ENCODE peak calls at places on chromosome 14, in eight cellular contexts. Y is astrocyte of the spinal cord, L is AG09309, F is adrenal gland, U is endothelial cell of umbilical vein, Z is mesothelial cell of epicardium, P is fibroblast of mammary gland, X is progenitor cell of endocrine pancreas. C is an unnamed sample.

GRCh38 chr14:104639889-104640548 is 35.4 kb upstream of the TMEM179 start:
- DNase-seq in Y (peak), L (no peak), F (peak), U (peak), Z (peak), P (peak), X (peak), C (peak)

GRCh38 chr14:68977741-68978549 is 1.2 kb downstream of the ACTN1 start:
- DNase-seq in Y (peak), L (peak), F (peak), U (peak), Z (no peak), P (peak), X (peak), C (peak)

GRCh38 chr14:99747167-99747566 is 46.0 kb upstream of the EML1 start:
- DNase-seq in Y (no peak), L (no peak), F (no peak), U (no peak), Z (no peak), P (no peak), X (no peak), C (no peak)

GRCh38 chr14:72402429-72402772 is 470.2 kb downstream of the RGS6 start:
- DNase-seq in Y (no peak), L (no peak), F (no peak), U (no peak), Z (no peak), P (no peak), X (no peak), C (no peak)

GRCh38 chr14:91114079-91115065 is 499 bp downstream of the DGLUCY start:
- DNase-seq in Y (peak), L (no peak), F (peak), U (peak), Z (no peak), P (peak), X (peak), C (peak)

GRCh38 chr14:64723691-64724577 is 19.7 kb downstream of the PLEKHG3 start:
- DNase-seq in Y (no peak), L (no peak), F (no peak), U (no peak), Z (no peak), P (peak), X (no peak), C (no peak)

GRCh38 chr14:92144708-92145107 is 22.9 kb downstream of the CPSF2 start:
- DNase-seq in Y (peak), L (no peak), F (no peak), U (no peak), Z (no peak), P (no peak), X (no peak), C (no peak)

GRCh38 chr14:22380511-22381455 is 208.2 kb downstream of the DAD1 start:
- DNase-seq in Y (peak), L (no peak), F (no peak), U (no peak), Z (no peak), P (peak), X (no peak), C (no peak)

GRCh38 chr14:99724939-99725773 is 41.1 kb downstream of the CYP46A1 start:
- DNase-seq in Y (no peak), L (no peak), F (no peak), U (no peak), Z (no peak), P (no peak), X (peak), C (no peak)

GRCh38 chr14:76777721-76778120 is 16.5 kb downstream of the VASH1 start:
- DNase-seq in Y (no peak), L (no peak), F (no peak), U (no peak), Z (no peak), P (no peak), X (no peak), C (no peak)

GRCh38 chr14:104582005-104582404 is 2.4 kb downstream of the C14orf180 start:
- DNase-seq in Y (no peak), L (no peak), F (no peak), U (no peak), Z (no peak), P (no peak), X (no peak), C (no peak)

GRCh38 chr14:84003316-84003715 is 1526.6 kb upstream of the FLRT2 start:
- DNase-seq in Y (no peak), L (no peak), F (no peak), U (peak), Z (no peak), P (no peak), X (no peak), C (no peak)

DNA sequence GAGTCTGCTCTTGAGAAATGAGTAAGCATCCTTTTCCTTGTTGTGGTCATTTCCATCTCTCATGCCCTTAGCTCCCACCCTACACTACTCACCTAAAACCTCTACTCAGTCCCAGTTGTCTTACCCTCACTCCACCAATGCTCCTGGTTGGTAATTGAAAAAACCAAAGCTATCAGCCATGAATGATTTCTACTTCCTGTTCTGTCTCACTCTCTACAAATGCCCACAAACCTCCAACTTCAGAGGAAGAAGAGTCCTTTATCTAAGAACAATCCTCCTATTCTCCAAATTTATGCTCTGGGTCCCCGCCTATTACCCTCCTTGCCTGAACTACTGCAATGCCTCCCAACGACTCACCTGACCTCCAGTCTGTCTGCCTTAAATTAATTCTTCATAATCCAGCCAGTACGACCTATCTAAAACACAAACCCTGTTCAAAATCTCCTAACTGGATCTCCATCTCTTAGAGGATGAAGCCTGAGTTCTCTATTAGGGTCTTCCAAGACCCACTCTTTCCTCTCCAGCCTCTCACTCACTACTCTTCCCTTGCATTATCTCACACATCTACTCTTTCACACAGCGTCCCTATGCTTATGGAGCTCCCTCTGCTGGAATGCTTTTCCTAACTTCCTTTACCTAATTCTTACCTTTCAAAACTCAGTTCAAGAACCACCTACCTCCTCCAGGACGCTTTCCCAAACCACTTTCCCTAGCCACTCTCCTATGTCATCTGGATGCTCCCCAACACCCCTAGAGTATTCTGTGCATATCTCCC is 2.2 kb downstream of the DHRS1 start:
- DNase-seq in Y (no peak), L (no peak), F (no peak), U (peak), Z (no peak), P (peak), X (no peak), C (no peak)
- TF ChIP-seq CTCF in Y (peak), L (peak), F (no peak), U (peak), Z (no peak), P (peak), X (peak), C (peak)

DNA sequence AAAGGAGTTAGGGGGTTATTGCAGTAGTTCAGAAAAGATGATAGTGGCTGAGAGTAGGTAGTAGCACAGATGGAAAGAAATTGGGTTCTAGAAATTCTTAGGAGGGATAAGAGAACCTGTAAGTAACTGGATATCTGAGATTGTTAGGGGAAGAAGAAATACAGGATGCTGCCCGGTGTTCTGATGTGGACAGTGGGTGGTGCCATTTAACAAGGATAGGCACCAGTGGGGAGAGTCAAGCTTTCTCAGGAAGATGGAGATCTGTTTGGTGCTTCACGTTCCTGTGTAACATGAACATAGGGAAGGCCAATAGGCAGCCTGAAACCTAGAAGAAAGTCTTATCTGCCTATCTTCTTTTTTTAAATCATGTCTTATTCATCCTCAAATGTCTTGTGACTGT is 245.9 kb downstream of the NPAS3 start:
- DNase-seq in Y (peak), L (no peak), F (peak), U (peak), Z (no peak), P (peak), X (no peak), C (no peak)
- TF ChIP-seq CTCF in Y (peak), L (no peak), F (no peak), U (no peak), Z (no peak), P (peak), X (no peak), C (peak)

GRCh38 chr14:102985665-102986064 is 63.2 kb downstream of the AMN start:
- DNase-seq in Y (no peak), L (no peak), F (no peak), U (no peak), Z (no peak), P (no peak), X (no peak), C (no peak)

GRCh38 chr14:102983496-102983895 is 61.0 kb downstream of the AMN start:
- DNase-seq in Y (no peak), L (no peak), F (no peak), U (no peak), Z (no peak), P (no peak), X (no peak), C (no peak)

GRCh38 chr14:102980409-102980810 is 57.9 kb downstream of the AMN start:
- DNase-seq in Y (no peak), L (peak), F (no peak), U (no peak), Z (no peak), P (peak), X (no peak), C (no peak)

GRCh38 chr14:102984336-102985102 is 62.1 kb downstream of the AMN start:
- DNase-seq in Y (no peak), L (no peak), F (no peak), U (no peak), Z (no peak), P (no peak), X (no peak), C (no peak)

GRCh38 chr14:102982852-102983470 is 60.5 kb downstream of the AMN start:
- DNase-seq in Y (no peak), L (no peak), F (no peak), U (no peak), Z (no peak), P (no peak), X (no peak), C (no peak)
- TF ChIP-seq CTCF in Y (no peak), L (no peak), F (no peak), U (no peak), Z (no peak), P (no peak), X (no peak), C (no peak)

GRCh38 chr14:70096866-70097265 is 91.9 kb downstream of the SLC8A3 start:
- DNase-seq in Y (no peak), L (no peak), F (peak), U (peak), Z (no peak), P (peak), X (no peak), C (no peak)
- TF ChIP-seq CTCF in Y (peak), L (no peak), F (no peak), U (peak), Z (no peak), P (peak), X (peak), C (no peak)

GRCh38 chr14:50668008-50668851 is at the start of gene SAV1:
- DNase-seq in Y (peak), L (peak), F (peak), U (peak), Z (peak), P (peak), X (peak), C (peak)
- TF ChIP-seq CTCF in Y (no peak), L (no peak), F (no peak), U (no peak), Z (no peak), P (no peak), X (peak), C (no peak)

GRCh38 chr14:55846852-55847471 is 267.0 kb downstream of the KTN1 start:
- DNase-seq in Y (peak), L (peak), F (peak), U (no peak), Z (no peak), P (peak), X (no peak), C (no peak)

GRCh38 chr14:55845963-55846851 is 266.2 kb downstream of the KTN1 start:
- DNase-seq in Y (no peak), L (no peak), F (no peak), U (no peak), Z (no peak), P (peak), X (no peak), C (no peak)

GRCh38 chr14:55841625-55842024 is 261.6 kb downstream of the KTN1 start:
- DNase-seq in Y (no peak), L (no peak), F (no peak), U (no peak), Z (no peak), P (no peak), X (no peak), C (no peak)

GRCh38 chr14:55840821-55841220 is 260.8 kb downstream of the KTN1 start:
- DNase-seq in Y (no peak), L (no peak), F (no peak), U (no peak), Z (no peak), P (no peak), X (no peak), C (no peak)

DNA sequence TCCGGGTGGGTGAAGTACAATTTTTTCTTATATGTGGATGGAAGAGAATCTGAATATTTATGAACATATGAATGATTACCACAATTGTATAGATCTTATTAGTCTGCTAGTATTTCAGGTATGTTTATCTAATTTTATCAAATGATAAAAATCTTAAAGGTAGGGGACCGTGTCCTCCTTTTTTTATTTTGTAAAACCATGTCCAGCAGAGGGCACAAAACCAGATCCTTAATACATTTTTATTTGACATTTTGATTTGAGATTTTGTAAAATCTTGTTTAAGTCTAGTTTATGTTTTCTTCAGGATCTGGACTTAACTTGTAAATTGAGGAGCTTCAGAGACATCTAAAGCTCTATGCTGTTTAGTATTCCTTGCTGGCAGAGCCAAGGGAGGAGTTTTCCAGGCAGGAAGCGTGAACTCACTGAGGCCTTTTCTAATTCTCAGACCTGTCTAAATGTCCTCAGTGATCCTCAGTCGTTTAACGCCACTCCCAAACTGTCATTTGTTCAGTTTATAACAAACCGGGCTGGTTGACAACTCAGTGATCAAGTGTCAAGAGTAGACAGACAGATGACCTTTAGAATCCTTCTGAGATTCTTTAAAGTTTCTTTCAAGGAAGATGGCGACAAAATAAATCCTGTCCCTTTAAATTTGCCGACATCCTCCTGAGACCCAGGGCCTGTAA is 263.9 kb downstream of the KTN1 start:
- DNase-seq in Y (peak), L (no peak), F (no peak), U (peak), Z (no peak), P (peak), X (no peak), C (no peak)
- TF ChIP-seq CTCF in Y (no peak), L (peak), F (no peak), U (peak), Z (no peak), P (peak), X (no peak), C (peak)

C was measured in transverse colon.